ENCODE peak calls at places on chromosomes 12 and 14, in ten cellular contexts. E is NCI-H524 treated with DMSO at 0.1 percent for 48 hours; F is amygdala; C is SK-N-SH; Q is stimulated activated naive B cell treated with anti-CD40 and anti-IgM and Interleukin-4, amounts not matched to agents 10 μg/mL and 1 μg/mL and 100 μg/mL, for 72 hours; T is T47D; N is fibroblast of lung; W is GM23248; G is cardiac fibroblast; Z is T-helper 9 cell. U is an unnamed sample.
A peak's percentile ranks its signal among the peaks of the same experiment; 100 is the strongest.

GRCh38 chr12:1099158-1099557 is 108.1 kb downstream of the ERC1 start:
- DNase-seq in E (no peak), F (no peak), C (no peak), Q (no peak), T (no peak), N (no peak), W (no peak), G (no peak), Z (no peak), U (no peak)

GRCh38 chr14:69999246-69999645 is 120.0 kb downstream of the SMOC1 start:
- DNase-seq in E (no peak), F (no peak), C (no peak), Q (no peak), T (peak; percentile 32), N (peak; percentile 92), W (peak; percentile 42), G (peak; percentile 86), Z (no peak), U (no peak)

GRCh38 chr14:104450811-104451401 is 128.7 kb upstream of the C14orf180 start:
- DNase-seq in E (no peak), F (no peak), C (no peak), Q (no peak), T (no peak), N (no peak), W (no peak), G (no peak), Z (no peak), U (no peak)

GRCh38 chr12:71857657-71858056 is 18.1 kb downstream of the TBC1D15 start:
- DNase-seq in E (no peak), F (no peak), C (no peak), Q (no peak), T (no peak), N (no peak), W (no peak), G (no peak), Z (no peak), U (no peak)

GRCh38 chr14:54715244-54715643 is 148.3 kb downstream of the SAMD4A start:
- DNase-seq in E (no peak), F (no peak), C (no peak), Q (no peak), T (no peak), N (peak; percentile 36), W (peak; percentile 75), G (peak; percentile 56), Z (no peak), U (no peak)

GRCh38 chr12:52350021-52350620 is 17.2 kb downstream of the KRT85 start:
- DNase-seq in E (no peak), F (no peak), C (no peak), Q (no peak), T (no peak), N (no peak), W (no peak), G (no peak), Z (no peak), U (no peak)

GRCh38 chr12:124925117-124925516 is 10.7 kb upstream of the UBC start:
- DNase-seq in E (no peak), F (no peak), C (no peak), Q (no peak), T (no peak), N (no peak), W (no peak), G (no peak), Z (no peak), U (no peak)

GRCh38 chr14:93926209-93926872 is 803 bp upstream of the FAM181A start:
- DNase-seq in E (no peak), F (no peak), C (no peak), Q (no peak), T (no peak), N (no peak), W (no peak), G (no peak), Z (no peak), U (no peak)

GRCh38 chr12:32535260-32535999 is 136.1 kb downstream of the FGD4 start:
- DNase-seq in E (peak; percentile 17), F (peak; percentile 33), C (peak; percentile 81), Q (no peak), T (no peak), N (peak; percentile 74), W (peak; percentile 76), G (peak; percentile 84), Z (no peak), U (peak; percentile 88)

GRCh38 chr12:88889326-88890110 is 309.2 kb upstream of the KITLG start:
- DNase-seq in E (no peak), F (no peak), C (no peak), Q (no peak), T (no peak), N (peak; percentile 65), W (peak; percentile 38), G (peak; percentile 80), Z (no peak), U (no peak)

GRCh38 chr12:67655829-67656614 is 7.5 kb downstream of the DYRK2 start:
- DNase-seq in E (no peak), F (no peak), C (no peak), Q (no peak), T (no peak), N (no peak), W (no peak), G (no peak), Z (no peak), U (no peak)

GRCh38 chr12:102728506-102729242 is 188.4 kb downstream of the PAH start:
- DNase-seq in E (no peak), F (no peak), C (no peak), Q (no peak), T (no peak), N (no peak), W (no peak), G (no peak), Z (no peak), U (no peak)

GRCh38 chr14:31389947-31390346 is 30.4 kb downstream of the HEATR5A start:
- DNase-seq in E (no peak), F (no peak), C (no peak), Q (no peak), T (no peak), N (no peak), W (peak; percentile 9), G (no peak), Z (no peak), U (no peak)

GRCh38 chr12:32030151-32030550 is 70.9 kb downstream of the RESF1 start:
- DNase-seq in E (no peak), F (no peak), C (no peak), Q (no peak), T (no peak), N (no peak), W (no peak), G (no peak), Z (no peak), U (no peak)

GRCh38 chr12:83473408-83474095 is 786.8 kb downstream of the TMTC2 start:
- DNase-seq in E (peak; percentile 86), F (no peak), C (no peak), Q (no peak), T (no peak), N (no peak), W (peak; percentile 13), G (no peak), Z (no peak), U (no peak)

GRCh38 chr14:24889843-24890242 is 160.1 kb downstream of the STXBP6 start:
- DNase-seq in E (no peak), F (no peak), C (no peak), Q (no peak), T (no peak), N (peak; percentile 76), W (peak; percentile 63), G (no peak), Z (no peak), U (no peak)

GRCh38 chr14:24171422-24172260 is at the start of gene REC8:
- DNase-seq in E (peak; percentile 100), F (peak; percentile 69), C (peak; percentile 97), Q (peak; percentile 71), T (no peak), N (peak; percentile 96), W (no peak), G (no peak), Z (peak; percentile 49), U (peak; percentile 94)

GRCh38 chr12:3357950-3358525 is 133.0 kb upstream of the PRMT8 start:
- DNase-seq in E (no peak), F (no peak), C (no peak), Q (no peak), T (no peak), N (no peak), W (no peak), G (no peak), Z (no peak), U (no peak)

GRCh38 chr12:34302131-34302885 is 280.0 kb downstream of the ALG10 start:
- DNase-seq in E (no peak), F (no peak), C (no peak), Q (no peak), T (no peak), N (no peak), W (no peak), G (no peak), Z (no peak), U (no peak)

GRCh38 chr12:95996034-95996658 is at the start of gene HAL:
- DNase-seq in E (no peak), F (no peak), C (no peak), Q (no peak), T (no peak), N (no peak), W (peak; percentile 20), G (peak; percentile 38), Z (no peak), U (no peak)

GRCh38 chr14:40213701-40214100 is 781.5 kb upstream of the FBXO33 start:
- DNase-seq in E (no peak), F (no peak), C (no peak), Q (no peak), T (no peak), N (no peak), W (no peak), G (no peak), Z (no peak), U (no peak)

GRCh38 chr14:22188346-22188745 is 400.7 kb downstream of the DAD1 start:
- DNase-seq in E (no peak), F (no peak), C (no peak), Q (no peak), T (no peak), N (no peak), W (no peak), G (no peak), Z (no peak), U (no peak)

GRCh38 chr12:12181516-12181915 is 85.3 kb downstream of the LRP6 start:
- DNase-seq in E (no peak), F (no peak), C (no peak), Q (no peak), T (no peak), N (peak; percentile 87), W (peak; percentile 76), G (peak; percentile 57), Z (no peak), U (no peak)

GRCh38 chr14:106605548-106606448 is 1079.4 kb downstream of the TMEM121 start:
- DNase-seq in E (no peak), F (no peak), C (peak; percentile 54), Q (peak; percentile 75), T (no peak), N (no peak), W (no peak), G (no peak), Z (peak; percentile 72), U (peak; percentile 79)

GRCh38 chr14:53149656-53150319 is 3.3 kb downstream of the DDHD1 start:
- DNase-seq in E (no peak), F (no peak), C (no peak), Q (no peak), T (no peak), N (no peak), W (no peak), G (no peak), Z (no peak), U (no peak)

GRCh38 chr12:27572486-27573255 is 48.7 kb downstream of the PPFIBP1 start:
- DNase-seq in E (no peak), F (no peak), C (no peak), Q (no peak), T (no peak), N (peak; percentile 61), W (peak; percentile 63), G (peak; percentile 64), Z (no peak), U (no peak)

GRCh38 chr12:96371138-96371786 is 29.0 kb downstream of the CDK17 start:
- DNase-seq in E (no peak), F (no peak), C (no peak), Q (no peak), T (no peak), N (no peak), W (no peak), G (no peak), Z (no peak), U (no peak)

GRCh38 chr14:91350813-91351507 is 66.7 kb downstream of the CCDC88C start:
- DNase-seq in E (no peak), F (no peak), C (no peak), Q (no peak), T (no peak), N (no peak), W (no peak), G (no peak), Z (no peak), U (no peak)

U was measured in BE2C.